ENCODE peak calls at places on chromosomes 5 and 9, in seven cellular contexts. M, C, N, G, P, D and O are unnamed samples.

GRCh38 chr5:168291961-168292782 is 727 bp downstream of the WWC1 start:
- DNase-seq in G (peak), P (no peak), M (peak), D (peak), N (no peak), C (no peak), O (peak)

GRCh38 chr5:167731951-167732350 is 559.5 kb upstream of the WWC1 start:
- DNase-seq in N (no peak), P (no peak), C (no peak), G (no peak), D (no peak), M (no peak), O (no peak)

GRCh38 chr5:134543820-134544692 is 18.6 kb downstream of the JADE2 start:
- DNase-seq in M (peak), N (no peak), C (no peak), P (no peak), G (no peak), D (peak), O (no peak)

GRCh38 chr5:6733411-6734242 is 20.4 kb downstream of the TENT4A start:
- DNase-seq in C (no peak), M (no peak), P (peak), G (no peak), N (no peak), D (no peak), O (no peak)

GRCh38 chr5:34685485-34686197 is 29.5 kb downstream of the RAI14 start:
- DNase-seq in M (no peak), G (no peak), N (no peak), D (no peak), P (peak), C (peak), O (no peak)

GRCh38 chr9:77021928-77022782 is 2.7 kb downstream of the FOXB2 start:
- DNase-seq in P (no peak), G (no peak), D (no peak), M (no peak), N (no peak), C (no peak), O (no peak)

GRCh38 chr9:103761466-103761865 is 332.6 kb upstream of the SMC2 start:
- DNase-seq in C (no peak), D (no peak), M (no peak), G (no peak), N (no peak), P (no peak), O (no peak)

GRCh38 chr9:134301387-134302129 is 24.7 kb upstream of the RXRA start:
- DNase-seq in D (no peak), G (no peak), C (no peak), M (no peak), P (no peak), N (no peak), O (no peak)

GRCh38 chr5:1152156-1152555 is 40.3 kb upstream of the SLC12A7 start:
- DNase-seq in C (no peak), M (no peak), D (no peak), P (no peak), G (no peak), N (no peak), O (no peak)

GRCh38 chr5:175216991-175217390 is 227.0 kb downstream of the DRD1 start:
- DNase-seq in M (no peak), N (no peak), G (no peak), P (no peak), C (peak), D (no peak), O (no peak)

GRCh38 chr9:89421595-89421994 is 76.3 kb downstream of the SEMA4D start:
- DNase-seq in P (peak), M (no peak), D (no peak), N (no peak), G (no peak), C (peak), O (no peak)

GRCh38 chr9:134558124-134558805 is 83.3 kb upstream of the COL5A1 start:
- DNase-seq in D (no peak), N (no peak), P (no peak), C (no peak), G (no peak), M (no peak), O (peak)

GRCh38 chr5:133873936-133874585 is 94.4 kb downstream of the C5orf15 start:
- DNase-seq in G (no peak), P (peak), D (no peak), C (no peak), M (no peak), N (no peak), O (no peak)

GRCh38 chr9:36174271-36174670 is 5.1 kb downstream of the CCIN start:
- DNase-seq in D (no peak), N (no peak), P (no peak), M (no peak), G (no peak), C (no peak), O (no peak)

GRCh38 chr5:80399553-80400239 is 8.2 kb upstream of the ZFYVE16 start:
- DNase-seq in M (peak), N (no peak), C (no peak), G (no peak), P (peak), D (no peak), O (no peak)

GRCh38 chr9:3858961-3859360 is 333.2 kb upstream of the RFX3 start:
- DNase-seq in G (no peak), M (no peak), N (no peak), C (no peak), P (peak), D (no peak), O (no peak)

GRCh38 chr5:76175051-76175666 is 92.0 kb downstream of the SV2C start:
- DNase-seq in C (peak), M (peak), N (peak), G (peak), D (peak), P (peak), O (peak)

GRCh38 chr5:111063709-111064322 is 7.7 kb upstream of the TSLP start:
- DNase-seq in M (no peak), N (no peak), P (peak), C (peak), D (no peak), G (peak), O (no peak)

GRCh38 chr9:120868339-120868675 is 8.7 kb downstream of the PHF19 start:
- DNase-seq in C (no peak), N (no peak), D (no peak), P (peak), G (no peak), M (no peak), O (no peak)

GRCh38 chr9:132946216-132946615 is 1.8 kb upstream of the TSC1 start:
- DNase-seq in N (no peak), D (no peak), G (no peak), P (no peak), C (no peak), M (no peak), O (no peak)

GRCh38 chr5:38935437-38935836 is 89.6 kb downstream of the OSMR start:
- DNase-seq in N (no peak), M (no peak), D (no peak), C (no peak), G (no peak), P (no peak), O (no peak)

GRCh38 chr9:70073756-70074155 is 30.1 kb downstream of the MAMDC2 start:
- DNase-seq in G (no peak), M (no peak), C (no peak), N (no peak), D (no peak), P (peak), O (no peak)

GRCh38 chr9:13049223-13049622 is 230.3 kb downstream of the MPDZ start:
- DNase-seq in P (no peak), D (no peak), N (no peak), C (no peak), G (peak), M (no peak), O (no peak)

GRCh38 chr9:95150903-95151302 is 166.6 kb downstream of the FANCC start:
- DNase-seq in D (no peak), N (no peak), C (no peak), G (no peak), M (no peak), P (no peak), O (no peak)

GRCh38 chr9:100601216-100601615 is 23.3 kb downstream of the CAVIN4 start:
- DNase-seq in G (peak), M (peak), N (no peak), C (peak), P (peak), D (peak), O (peak)

GRCh38 chr9:80797841-80798688 is 891.3 kb downstream of the TLE1 start:
- DNase-seq in N (no peak), G (no peak), D (peak), P (no peak), M (no peak), C (no peak), O (no peak)

GRCh38 chr5:173765661-173766060 is 122.5 kb upstream of the CPEB4 start:
- DNase-seq in N (no peak), M (no peak), D (no peak), G (no peak), P (no peak), C (no peak), O (no peak)

GRCh38 chr9:85223506-85224108 is 518.1 kb downstream of the AGTPBP1 start:
- DNase-seq in G (no peak), D (no peak), M (no peak), P (no peak), C (no peak), N (no peak), O (no peak)

GRCh38 chr9:27530915-27531762 is 1.5 kb upstream of the MOB3B start:
- DNase-seq in C (no peak), P (no peak), N (no peak), M (no peak), G (no peak), D (no peak), O (no peak)